ENCODE peak calls at places on chromosome 5, in ten cellular contexts. I is gastroesophageal sphincter; J is mucosa of descending colon; U is left lung; S is upper lobe of right lung; K is naive thymus-derived CD8-positive, alpha-beta T cell; L is right lobe of liver; V is PC-3; Y is natural killer cell; H is stimulated activated effector memory CD8-positive, alpha-beta T cell treated with anti-CD3 and anti-CD28 coated beads, Interleukin-12 subunit alpha, Interleukin-12 subunit beta, amount 100 ng/mL, for 72 hours. Q is an unnamed sample.

GRCh38 chr5:119409235-119409815 is 43.0 kb upstream of the HSD17B4 start:
- ATAC-seq in I (no peak), J (no peak), U (no peak), S (no peak), K (no peak), L (no peak), V (no peak), Y (peak), H (peak), Q (no peak)

GRCh38 chr5:154653764-154654483 is 101.3 kb upstream of the LARP1 start:
- ATAC-seq in I (peak), J (peak), U (no peak), S (peak), K (no peak), L (peak), V (no peak), Y (peak), H (no peak), Q (peak)

GRCh38 chr5:161745392-161745791 is 59.9 kb downstream of the GABRA6 start:
- ATAC-seq in I (no peak), J (no peak), U (no peak), S (no peak), K (no peak), L (no peak), V (no peak), Y (no peak), H (no peak), Q (no peak)

GRCh38 chr5:54619732-54620582 is 102.4 kb downstream of the SNX18 start:
- ATAC-seq in I (no peak), J (peak), U (no peak), S (peak), K (no peak), L (peak), V (peak), Y (peak), H (peak), Q (no peak)

GRCh38 chr5:52837068-52837467 is 49.4 kb downstream of the ITGA1 start:
- ATAC-seq in I (peak), J (no peak), U (no peak), S (no peak), K (no peak), L (peak), V (no peak), Y (no peak), H (no peak), Q (no peak)

GRCh38 chr5:69489246-69489645 is 3.3 kb upstream of the OCLN start:
- ATAC-seq in I (no peak), J (no peak), U (no peak), S (no peak), K (no peak), L (no peak), V (no peak), Y (no peak), H (no peak), Q (no peak)

GRCh38 chr5:34547300-34548085 is 108.6 kb upstream of the RAI14 start:
- ATAC-seq in I (no peak), J (no peak), U (no peak), S (no peak), K (no peak), L (no peak), V (no peak), Y (no peak), H (no peak), Q (no peak)

GRCh38 chr5:180652771-180653170 is 3.4 kb upstream of the FLT4 start:
- ATAC-seq in I (no peak), J (no peak), U (no peak), S (no peak), K (no peak), L (no peak), V (no peak), Y (no peak), H (no peak), Q (no peak)

GRCh38 chr5:87127956-87128687 is 139.6 kb upstream of the RASA1 start:
- ATAC-seq in I (no peak), J (no peak), U (no peak), S (no peak), K (no peak), L (no peak), V (peak), Y (no peak), H (no peak), Q (no peak)

GRCh38 chr5:10712574-10713366 is 48.3 kb downstream of the DAP start:
- ATAC-seq in I (no peak), J (no peak), U (no peak), S (no peak), K (no peak), L (peak), V (no peak), Y (no peak), H (peak), Q (peak)

GRCh38 chr5:6236858-6237481 is 141.4 kb downstream of the MED10 start:
- ATAC-seq in I (no peak), J (no peak), U (no peak), S (no peak), K (no peak), L (no peak), V (no peak), Y (no peak), H (no peak), Q (no peak)

GRCh38 chr5:142420521-142420920 is 95.7 kb upstream of the SPRY4 start:
- ATAC-seq in I (no peak), J (no peak), U (no peak), S (no peak), K (no peak), L (no peak), V (no peak), Y (no peak), H (no peak), Q (no peak)

GRCh38 chr5:122508623-122509022 is 196.6 kb downstream of the SNCAIP start:
- ATAC-seq in I (no peak), J (no peak), U (no peak), S (no peak), K (no peak), L (peak), V (no peak), Y (no peak), H (no peak), Q (no peak)

GRCh38 chr5:159031513-159031912 is 68.2 kb downstream of the EBF1 start:
- ATAC-seq in I (no peak), J (no peak), U (no peak), S (no peak), K (no peak), L (no peak), V (no peak), Y (no peak), H (no peak), Q (peak)

GRCh38 chr5:157874861-157875260 is 15.9 kb upstream of the CLINT1 start:
- ATAC-seq in I (no peak), J (no peak), U (no peak), S (no peak), K (no peak), L (no peak), V (no peak), Y (no peak), H (peak), Q (peak)

GRCh38 chr5:138488481-138488945 is 23.2 kb downstream of the EGR1 start:
- ATAC-seq in I (no peak), J (no peak), U (no peak), S (peak), K (no peak), L (no peak), V (no peak), Y (no peak), H (peak), Q (no peak)

GRCh38 chr5:14574891-14575496 is 6.6 kb upstream of the OTULINL start:
- ATAC-seq in I (peak), J (peak), U (peak), S (peak), K (no peak), L (peak), V (no peak), Y (no peak), H (no peak), Q (no peak)

GRCh38 chr5:71586052-71586940 is 844 bp upstream of the MCCC2 start:
- ATAC-seq in I (no peak), J (no peak), U (peak), S (no peak), K (peak), L (no peak), V (no peak), Y (no peak), H (no peak), Q (no peak)

GRCh38 chr5:73654861-73655318 is 28.9 kb downstream of the ARHGEF28 start:
- ATAC-seq in I (no peak), J (peak), U (no peak), S (no peak), K (no peak), L (peak), V (no peak), Y (no peak), H (no peak), Q (no peak)

GRCh38 chr5:17398866-17399835 is 98.9 kb upstream of the TAF11L2 start:
- ATAC-seq in I (no peak), J (no peak), U (no peak), S (no peak), K (no peak), L (no peak), V (no peak), Y (no peak), H (no peak), Q (no peak)

GRCh38 chr5:93438124-93438523 is 142.9 kb downstream of the NR2F1-AS1 start:
- ATAC-seq in I (no peak), J (no peak), U (no peak), S (no peak), K (no peak), L (peak), V (no peak), Y (no peak), H (no peak), Q (no peak)

GRCh38 chr5:139131881-139132480 is 66.2 kb downstream of the SIL1 start:
- ATAC-seq in I (peak), J (peak), U (peak), S (peak), K (no peak), L (peak), V (no peak), Y (no peak), H (no peak), Q (no peak)

GRCh38 chr5:10031817-10032216 is 217.9 kb downstream of the ATPSCKMT start:
- ATAC-seq in I (no peak), J (no peak), U (no peak), S (no peak), K (no peak), L (no peak), V (no peak), Y (no peak), H (no peak), Q (no peak)

GRCh38 chr5:53262348-53262970 is 152.9 kb upstream of the MOCS2 start:
- ATAC-seq in I (no peak), J (no peak), U (peak), S (peak), K (no peak), L (peak), V (peak), Y (no peak), H (no peak), Q (no peak)

GRCh38 chr5:157558089-157558595 is 17.4 kb downstream of the ADAM19 start:
- ATAC-seq in I (no peak), J (peak), U (no peak), S (no peak), K (no peak), L (no peak), V (peak), Y (no peak), H (no peak), Q (no peak)

GRCh38 chr5:171736976-171737848 is 48.4 kb upstream of the SMIM23 start:
- ATAC-seq in I (peak), J (no peak), U (peak), S (peak), K (no peak), L (peak), V (no peak), Y (no peak), H (no peak), Q (no peak)

GRCh38 chr5:151005187-151005974 is 15.0 kb upstream of the GPX3 start:
- ATAC-seq in I (peak), J (peak), U (peak), S (peak), K (no peak), L (peak), V (peak), Y (no peak), H (no peak), Q (no peak)

GRCh38 chr5:142549834-142550233 is 136.1 kb downstream of the FGF1 start:
- ATAC-seq in I (no peak), J (no peak), U (no peak), S (no peak), K (no peak), L (no peak), V (no peak), Y (no peak), H (no peak), Q (no peak)

GRCh38 chr5:122780296-122780695 is 5.4 kb downstream of the SNX2 start:
- ATAC-seq in I (no peak), J (no peak), U (no peak), S (no peak), K (no peak), L (no peak), V (no peak), Y (no peak), H (no peak), Q (peak)

GRCh38 chr5:171978016-171978415 is 28.4 kb downstream of the FBXW11 start:
- ATAC-seq in I (no peak), J (no peak), U (no peak), S (no peak), K (no peak), L (no peak), V (no peak), Y (peak), H (peak), Q (peak)

GRCh38 chr5:136249678-136250266 is 56.8 kb upstream of the SMIM32 start:
- ATAC-seq in I (no peak), J (peak), U (peak), S (peak), K (no peak), L (peak), V (peak), Y (no peak), H (no peak), Q (no peak)

GRCh38 chr5:167964529-167964928 is 326.9 kb upstream of the WWC1 start:
- ATAC-seq in I (no peak), J (no peak), U (no peak), S (no peak), K (no peak), L (no peak), V (no peak), Y (no peak), H (no peak), Q (no peak)

GRCh38 chr5:147507480-147508126 is 2.3 kb downstream of the DPYSL3 start:
- ATAC-seq in I (peak), J (peak), U (peak), S (no peak), K (no peak), L (no peak), V (no peak), Y (no peak), H (no peak), Q (no peak)

GRCh38 chr5:151092750-151093149 is 11.9 kb upstream of the TNIP1 start:
- ATAC-seq in I (no peak), J (peak), U (peak), S (peak), K (no peak), L (no peak), V (peak), Y (peak), H (no peak), Q (no peak)

GRCh38 chr5:160315968-160316367 is 3.6 kb upstream of the CCNJL start:
- ATAC-seq in I (no peak), J (peak), U (peak), S (peak), K (no peak), L (peak), V (peak), Y (no peak), H (no peak), Q (no peak)

GRCh38 chr5:172731286-172732073 is 39.5 kb downstream of the DUSP1 start:
- ATAC-seq in I (no peak), J (peak), U (peak), S (peak), K (no peak), L (peak), V (peak), Y (no peak), H (peak), Q (no peak)

GRCh38 chr5:158802941-158803341 is 296.8 kb downstream of the EBF1 start:
- ATAC-seq in I (peak), J (no peak), U (no peak), S (no peak), K (no peak), L (no peak), V (no peak), Y (no peak), H (no peak), Q (no peak)

Q was measured in stimulated activated memory B cell treated with anti-CD40 and anti-IgM and Interleukin-4, amounts not matched to agents 10 μg/mL and 1 μg/mL and 100 μg/mL, for 72 hours.